ENCODE peak calls at places on chromosomes 12 and 14, in four cellular contexts. P is uterus, R is gastrocnemius medialis, A is ovary. D is an unnamed sample.

GRCh38 chr14:33404964-33405574 is 466.4 kb downstream of the NPAS3 start:
- DNase-seq in A (no peak), R (no peak), P (no peak), D (no peak)

GRCh38 chr14:39456702-39457250 is 24.5 kb upstream of the FBXO33 start:
- DNase-seq in R (no peak), A (no peak), P (no peak), D (no peak)

GRCh38 chr12:55717397-55718007 is 1.7 kb downstream of the BLOC1S1 start:
- DNase-seq in A (no peak), R (peak; percentile 49), P (no peak), D (no peak)

GRCh38 chr14:70735043-70735442 is 74.3 kb downstream of the MAP3K9 start:
- DNase-seq in P (no peak), R (no peak), A (no peak), D (no peak)

GRCh38 chr14:31677630-31678029 is 116.4 kb downstream of the NUBPL start:
- DNase-seq in P (no peak), A (no peak), R (no peak), D (no peak)

GRCh38 chr12:57713209-57713608 is 19.3 kb downstream of the OS9 start:
- DNase-seq in P (no peak), R (no peak), A (no peak), D (peak; percentile 11)

GRCh38 chr12:109830267-109830666 is 2.9 kb downstream of the TRPV4 start:
- DNase-seq in R (no peak), P (no peak), A (no peak), D (no peak)

GRCh38 chr14:100827140-100827517 is 1.2 kb downstream of the MEG3 start:
- DNase-seq in A (peak; percentile 70), R (no peak), P (no peak), D (no peak)

GRCh38 chr12:4114986-4115385 is 158.6 kb upstream of the CCND2 start:
- DNase-seq in A (no peak), P (no peak), R (no peak), D (no peak)

GRCh38 chr12:56082967-56083366 is 3.0 kb downstream of the ERBB3 start:
- DNase-seq in A (no peak), R (no peak), P (no peak), D (no peak)

GRCh38 chr14:105525326-105525725 is 1.1 kb upstream of the TMEM121 start:
- DNase-seq in P (no peak), R (no peak), A (no peak), D (no peak)

GRCh38 chr12:12081836-12082497 is 11.2 kb downstream of the BCL2L14 start:
- DNase-seq in P (no peak), R (no peak), A (no peak), D (no peak)

GRCh38 chr12:112148031-112148513 is 22.7 kb downstream of the TRAFD1 start:
- DNase-seq in P (no peak), A (no peak), R (no peak), D (no peak)

GRCh38 chr12:17076335-17076734 is 470.4 kb upstream of the LMO3 start:
- DNase-seq in A (no peak), P (no peak), R (no peak), D (no peak)

GRCh38 chr12:47881826-47882427 is 22.9 kb downstream of the VDR start:
- DNase-seq in P (peak; percentile 41), R (peak; percentile 56), A (no peak), D (peak; percentile 52)

GRCh38 chr14:56844603-56845002 is 34.3 kb upstream of the OTX2 start:
- DNase-seq in P (no peak), A (no peak), R (no peak), D (no peak)

GRCh38 chr12:25495336-25496097 is 57.6 kb downstream of the LMNTD1 start:
- DNase-seq in A (no peak), R (no peak), P (no peak), D (no peak)

GRCh38 chr14:88551094-88551870 is 3.5 kb downstream of the PTPN21 start:
- DNase-seq in A (peak; percentile 85), P (peak; percentile 73), R (peak; percentile 77), D (peak; percentile 69)

GRCh38 chr14:78164226-78164853 is 5.8 kb upstream of the NRXN3 start:
- DNase-seq in P (no peak), R (no peak), A (no peak), D (no peak)

GRCh38 chr14:42994001-42994736 is 1387.5 kb downstream of the LRFN5 start:
- DNase-seq in A (no peak), P (no peak), R (no peak), D (no peak)

GRCh38 chr14:96206461-96206860 is 1.8 kb downstream of the BDKRB2 start:
- DNase-seq in P (no peak), R (no peak), A (no peak), D (no peak)

GRCh38 chr12:103401421-103401820 is 94.3 kb downstream of the C12orf42 start:
- DNase-seq in A (no peak), P (no peak), R (no peak), D (no peak)

GRCh38 chr14:49934638-49935037 is 41.8 kb downstream of the ARF6 start:
- DNase-seq in P (no peak), R (no peak), A (no peak), D (no peak)

GRCh38 chr12:110279976-110280783 is 867 bp upstream of the ATP2A2 start:
- DNase-seq in A (no peak), P (no peak), R (peak; percentile 63), D (no peak)

GRCh38 chr14:75042040-75042439 is 9.2 kb downstream of the MLH3 start:
- DNase-seq in A (no peak), P (no peak), R (no peak), D (no peak)

GRCh38 chr12:112535637-112536366 is 117.1 kb downstream of the PTPN11 start:
- DNase-seq in A (no peak), R (no peak), P (no peak), D (no peak)

GRCh38 chr12:44750468-44750867 is 125.6 kb downstream of the NELL2 start:
- DNase-seq in P (no peak), A (no peak), R (no peak), D (no peak)

GRCh38 chr12:117649796-117650195 is 288.4 kb upstream of the NOS1 start:
- DNase-seq in P (no peak), A (no peak), R (no peak), D (no peak)

GRCh38 chr14:41505491-41505890 is 101.2 kb upstream of the LRFN5 start:
- DNase-seq in R (no peak), P (no peak), A (no peak), D (no peak)

GRCh38 chr12:112839386-112839972 is 47.9 kb downstream of the RPH3A start:
- DNase-seq in P (no peak), A (no peak), R (no peak), D (no peak)

GRCh38 chr12:16076553-16076952 is 165.4 kb downstream of the DERA start:
- DNase-seq in P (no peak), A (no peak), R (no peak), D (no peak)

GRCh38 chr12:80154261-80154660 is 54.9 kb downstream of the OTOGL start:
- DNase-seq in P (no peak), A (no peak), R (no peak), D (no peak)

GRCh38 chr12:42862055-42862454 is 272.5 kb upstream of the PRICKLE1 start:
- DNase-seq in A (no peak), R (no peak), P (no peak), D (no peak)

GRCh38 chr14:34693228-34693939 is 21.0 kb downstream of the CFL2 start:
- DNase-seq in A (peak; percentile 21), R (peak; percentile 48), P (no peak), D (no peak)

GRCh38 chr14:103891667-103892215 is 36.5 kb upstream of the TDRD9 start:
- DNase-seq in R (no peak), A (no peak), P (no peak), D (no peak)
- H3K4me1 ChIP-seq in R (peaks cover 3% of the 10 kb centered on the region), A (peaks cover 7% of the 10 kb centered on the region), P (no peaks in the 10 kb centered on the region), D (no peaks in the 10 kb centered on the region)

GRCh38 chr12:62915130-62915529 is 19.8 kb downstream of the PPM1H start:
- DNase-seq in R (no peak), P (no peak), A (no peak), D (no peak)

GRCh38 chr12:62914443-62914909 is 20.5 kb downstream of the PPM1H start:
- DNase-seq in R (no peak), P (no peak), A (no peak), D (no peak)

GRCh38 chr12:62919827-62920226 is 15.1 kb downstream of the PPM1H start:
- DNase-seq in A (peak; percentile 21), R (peak; percentile 17), P (no peak), D (no peak)

GRCh38 chr12:62917066-62917465 is 17.9 kb downstream of the PPM1H start:
- DNase-seq in R (no peak), P (no peak), A (no peak), D (no peak)

DNA sequence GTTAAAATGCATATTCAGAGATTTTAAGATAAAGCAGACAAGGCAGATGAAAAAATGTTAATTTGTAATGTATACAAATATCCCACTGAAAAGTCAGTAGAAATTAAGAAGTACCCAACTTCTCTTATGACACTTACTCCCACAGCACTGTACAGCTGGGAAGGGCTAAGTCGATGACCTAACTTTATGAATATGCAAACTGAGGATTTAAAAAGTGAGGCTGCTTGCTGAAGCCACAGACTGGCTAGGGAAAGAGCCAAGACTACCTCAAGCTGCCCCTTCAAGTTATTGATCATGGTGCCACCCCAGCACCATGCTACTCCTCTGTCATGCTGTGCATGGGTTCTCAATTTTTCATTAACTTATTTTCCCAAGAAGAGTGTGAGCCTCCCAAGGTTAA is 17.0 kb downstream of the PPM1H start:
- DNase-seq in P (no peak), A (no peak), R (no peak), D (no peak)
- TF ChIP-seq POLR2A in P (no peak), A (no peak), R (no peak), D (no peak)

GRCh38 chr12:63963863-63964262 is 119.4 kb downstream of the SRGAP1 start:
- DNase-seq in R (no peak), P (no peak), A (no peak), D (no peak)

GRCh38 chr12:63961048-63961447 is 116.5 kb downstream of the SRGAP1 start:
- DNase-seq in R (no peak), P (no peak), A (no peak), D (no peak)

GRCh38 chr12:63961543-63961942 is 117.0 kb downstream of the SRGAP1 start:
- DNase-seq in R (no peak), P (no peak), A (no peak), D (no peak)

GRCh38 chr12:63955831-63956685 is 111.6 kb downstream of the SRGAP1 start:
- DNase-seq in P (peak; percentile 75), R (peak; percentile 53), A (no peak), D (peak; percentile 29)

DNA sequence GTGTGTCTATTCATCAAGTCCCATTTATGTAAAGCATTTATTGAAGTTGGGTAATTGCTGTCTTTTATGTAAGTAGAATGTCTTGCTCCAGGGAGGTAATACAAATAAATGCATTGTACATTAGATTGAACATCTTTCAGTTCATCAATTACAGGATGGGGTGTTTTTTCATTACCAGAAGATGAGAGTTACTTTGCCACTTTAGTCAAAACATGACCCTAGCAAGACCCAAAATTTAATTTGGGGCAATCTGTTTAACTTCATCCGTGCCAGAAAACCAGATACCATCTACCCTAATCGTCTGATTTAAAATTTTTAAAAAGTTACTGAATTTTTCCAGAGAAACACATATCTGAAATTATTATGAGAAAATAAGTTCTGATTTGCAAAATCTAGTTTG is 114.4 kb downstream of the SRGAP1 start:
- DNase-seq in P (no peak), A (no peak), R (no peak), D (no peak)
- H3K4me1 ChIP-seq in P (no peaks in the 10 kb centered on the region), A (peaks cover 3% of the 10 kb centered on the region), R (no peaks in the 10 kb centered on the region), D (no peaks in the 10 kb centered on the region)

DNA sequence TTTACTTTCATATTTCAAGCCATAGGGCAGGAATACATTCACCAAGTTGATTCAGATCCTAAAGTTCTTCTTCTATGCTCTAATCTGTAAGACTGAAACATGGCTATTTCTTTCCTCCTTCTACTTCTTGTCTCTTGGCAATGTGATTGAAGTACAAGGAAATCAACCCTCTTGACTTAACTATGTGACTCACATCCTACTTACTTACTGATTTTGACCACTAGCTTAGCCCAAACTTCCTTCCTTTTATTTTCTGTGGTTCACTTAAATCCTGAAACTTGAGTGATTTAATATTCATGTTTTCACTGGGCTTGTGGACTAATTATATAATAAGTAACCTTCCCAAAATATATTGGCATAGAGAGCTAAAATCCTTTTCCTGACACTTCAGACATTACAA is 111.2 kb upstream of the NOVA1 start:
- DNase-seq in P (no peak), A (no peak), R (no peak), D (no peak)
- TF ChIP-seq POLR2A in P (no peak), A (no peak), R (no peak), D (no peak)